ENCODE peak calls at places on chromosome 5, in six cellular contexts. T is IMR-90, F is mesenchymal stem cell, G is neuronal stem cell, H is H1, U is trophoblast cell. W is an unnamed sample.

GRCh38 chr5:141825836-141826560 is 52.2 kb downstream of the PCDH1 start:
- DNase-seq in T (no peak), F (no peak), G (no peak), H (no peak), U (peak), W (no peak)

GRCh38 chr5:131224387-131225191 is 39.3 kb upstream of the CDC42SE2 start:
- DNase-seq in T (no peak), F (no peak), G (no peak), H (no peak), U (peak), W (no peak)

GRCh38 chr5:79787448-79787847 is 97.8 kb downstream of the CMYA5 start:
- DNase-seq in T (no peak), F (no peak), G (no peak), H (no peak), U (no peak), W (no peak)

GRCh38 chr5:120463991-120464626 is at the start of gene PRR16:
- DNase-seq in T (peak), F (peak), G (peak), H (peak), U (peak), W (peak)

GRCh38 chr5:88394531-88395185 is 126.0 kb upstream of the TMEM161B start:
- DNase-seq in T (no peak), F (no peak), G (no peak), H (no peak), U (no peak), W (peak)

GRCh38 chr5:109411627-109412026 is 1.9 kb upstream of the PJA2 start:
- DNase-seq in T (peak), F (peak), G (no peak), H (no peak), U (peak), W (no peak)

GRCh38 chr5:117982691-117983090 is 1005.7 kb downstream of the DTWD2 start:
- DNase-seq in T (no peak), F (peak), G (no peak), H (no peak), U (no peak), W (peak)

GRCh38 chr5:176739461-176740051 is 70.8 kb upstream of the UNC5A start:
- DNase-seq in T (no peak), F (no peak), G (no peak), H (no peak), U (no peak), W (peak)

GRCh38 chr5:17316973-17317459 is 99.6 kb downstream of the BASP1 start:
- DNase-seq in T (peak), F (peak), G (no peak), H (no peak), U (peak), W (no peak)

GRCh38 chr5:150223474-150223873 is 33.6 kb downstream of the SLC6A7 start:
- DNase-seq in T (no peak), F (no peak), G (no peak), H (no peak), U (no peak), W (no peak)

GRCh38 chr5:102971693-102972293 is 148.1 kb downstream of the GIN1 start:
- DNase-seq in T (peak), F (peak), G (no peak), H (no peak), U (peak), W (peak)

GRCh38 chr5:147617191-147617606 is 107.3 kb upstream of the DPYSL3 start:
- DNase-seq in T (peak), F (peak), G (no peak), H (no peak), U (no peak), W (no peak)

GRCh38 chr5:95973793-95974325 is 12.2 kb upstream of the ELL2 start:
- DNase-seq in T (peak), F (peak), G (no peak), H (no peak), U (no peak), W (peak)

GRCh38 chr5:122350496-122350895 is 38.5 kb downstream of the SNCAIP start:
- DNase-seq in T (no peak), F (no peak), G (no peak), H (no peak), U (no peak), W (no peak)

GRCh38 chr5:150492621-150493020 is 15.3 kb upstream of the NDST1 start:
- DNase-seq in T (peak), F (peak), G (no peak), H (no peak), U (peak), W (no peak)

GRCh38 chr5:131589510-131590348 is 45.3 kb downstream of the RAPGEF6 start:
- DNase-seq in T (peak), F (peak), G (peak), H (no peak), U (peak), W (peak)

GRCh38 chr5:10133830-10134229 is 115.9 kb downstream of the ATPSCKMT start:
- DNase-seq in T (peak), F (peak), G (no peak), H (no peak), U (peak), W (peak)

GRCh38 chr5:68066277-68066955 is 149.1 kb upstream of the PIK3R1 start:
- DNase-seq in T (no peak), F (no peak), G (no peak), H (no peak), U (peak), W (no peak)

GRCh38 chr5:78819166-78819565 is 165.9 kb downstream of the ARSB start:
- DNase-seq in T (no peak), F (no peak), G (no peak), H (no peak), U (no peak), W (no peak)

GRCh38 chr5:53831496-53831895 is 271.1 kb downstream of the NDUFS4 start:
- DNase-seq in T (no peak), F (no peak), G (no peak), H (no peak), U (no peak), W (no peak)

GRCh38 chr5:14118551-14119320 is 24.4 kb upstream of the TRIO start:
- DNase-seq in T (no peak), F (no peak), G (peak), H (no peak), U (peak), W (peak)

GRCh38 chr5:53557386-53557785 is 3.1 kb upstream of the NDUFS4 start:
- DNase-seq in T (peak), F (peak), G (no peak), H (no peak), U (no peak), W (no peak)

GRCh38 chr5:10607023-10607665 is 43.3 kb downstream of the ANKRD33B start:
- DNase-seq in T (peak), F (peak), G (no peak), H (no peak), U (no peak), W (no peak)

GRCh38 chr5:115329475-115329874 is 33.0 kb upstream of the CCDC112 start:
- DNase-seq in T (no peak), F (no peak), G (no peak), H (peak), U (no peak), W (peak)

DNA sequence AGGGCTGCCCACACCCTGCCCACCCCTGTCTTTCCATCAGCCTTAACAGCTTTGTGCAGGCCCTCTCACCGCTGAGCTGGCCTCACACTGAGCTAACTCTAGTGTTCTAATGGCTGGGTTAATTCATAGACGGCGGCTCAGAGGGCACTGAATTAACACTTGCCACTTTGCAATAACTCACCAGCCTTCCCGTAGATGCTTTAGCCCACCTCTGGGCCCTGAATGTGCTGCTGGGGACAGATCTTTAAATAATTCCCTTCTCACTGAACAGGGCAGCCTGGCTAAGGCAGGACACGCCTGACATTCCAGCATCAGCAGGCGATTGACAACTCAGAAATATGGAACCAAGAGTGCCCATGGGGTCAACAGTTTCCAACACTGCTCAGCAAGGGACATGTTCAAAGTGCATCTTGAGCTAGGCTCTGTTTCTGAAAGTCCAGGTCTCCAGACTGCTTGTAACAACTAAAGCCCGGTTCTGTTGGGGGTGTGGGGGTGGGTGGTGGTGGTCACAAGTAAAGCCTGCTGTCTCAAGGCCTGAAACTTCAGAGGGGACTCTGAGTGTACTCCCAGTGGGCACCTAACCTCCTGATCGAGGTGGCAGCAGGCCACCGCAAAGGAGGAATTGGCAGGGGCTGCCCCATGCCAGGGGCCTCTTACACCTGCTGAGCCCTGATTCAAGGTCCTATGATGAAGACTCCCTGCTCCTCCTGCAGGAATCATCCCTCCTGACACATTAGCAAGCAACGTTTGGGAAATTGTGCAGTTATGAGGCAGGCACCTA is 248.3 kb downstream of the FSTL4 start:
- DNase-seq in T (no peak), F (no peak), G (no peak), H (no peak), U (no peak), W (no peak)
- H2AK5ac ChIP-seq in T (no peak), F (no peak), G (no peak), H (no peak), U (no peak), W (no peak)

GRCh38 chr5:100903036-100903887 is at the start of gene ST8SIA4:
- DNase-seq in T (peak), F (peak), G (peak), H (peak), U (peak), W (peak)

GRCh38 chr5:100901851-100902341 is 1.2 kb downstream of the ST8SIA4 start:
- DNase-seq in T (no peak), F (no peak), G (peak), H (no peak), U (peak), W (peak)

GRCh38 chr5:100902406-100903035 is 561 bp downstream of the ST8SIA4 start:
- DNase-seq in T (no peak), F (peak), G (peak), H (no peak), U (peak), W (peak)

GRCh38 chr5:100904259-100904822 is 1.3 kb upstream of the ST8SIA4 start:
- DNase-seq in T (no peak), F (no peak), G (no peak), H (no peak), U (peak), W (peak)

GRCh38 chr5:100905259-100905914 is 2.3 kb upstream of the ST8SIA4 start:
- DNase-seq in T (no peak), F (no peak), G (no peak), H (no peak), U (no peak), W (no peak)
- H3K4me3 ChIP-seq in T (no peak), F (no peak), G (peak), H (no peak), U (no peak), W (no peak)

GRCh38 chr5:91380491-91381133 is 2.5 kb downstream of the ARRDC3 start:
- DNase-seq in T (peak), F (peak), G (peak), H (peak), U (peak), W (peak)
- H2AK5ac ChIP-seq in T (peak), F (peak), G (no peak), H (peak), U (peak), W (no peak)

GRCh38 chr5:128081111-128081865 is 2.3 kb upstream of the SLC12A2 start:
- DNase-seq in T (no peak), F (no peak), G (no peak), H (no peak), U (peak), W (no peak)
- H3K4me3 ChIP-seq in T (peak), F (peak), G (no peak), H (no peak), U (no peak), W (no peak)

GRCh38 chr5:112485802-112486427 is 66.8 kb upstream of the EPB41L4A start:
- DNase-seq in T (no peak), F (peak), G (no peak), H (no peak), U (no peak), W (no peak)
- H2AK5ac ChIP-seq in T (no peak), F (no peak), G (no peak), H (no peak), U (no peak), W (no peak)

GRCh38 chr5:113325054-113325453 is 109.7 kb downstream of the TSSK1B start:
- DNase-seq in T (peak), F (no peak), G (no peak), H (no peak), U (peak), W (no peak)

GRCh38 chr5:113320160-113320816 is 114.5 kb downstream of the TSSK1B start:
- DNase-seq in T (no peak), F (no peak), G (no peak), H (no peak), U (no peak), W (no peak)

GRCh38 chr5:113321266-113321665 is 113.5 kb downstream of the TSSK1B start:
- DNase-seq in T (no peak), F (no peak), G (no peak), H (no peak), U (no peak), W (peak)

GRCh38 chr5:113319256-113320053 is 115.3 kb downstream of the TSSK1B start:
- DNase-seq in T (no peak), F (no peak), G (no peak), H (no peak), U (no peak), W (no peak)
- H3K4me3 ChIP-seq in T (no peak), F (no peak), G (no peak), H (no peak), U (no peak), W (no peak)

DNA sequence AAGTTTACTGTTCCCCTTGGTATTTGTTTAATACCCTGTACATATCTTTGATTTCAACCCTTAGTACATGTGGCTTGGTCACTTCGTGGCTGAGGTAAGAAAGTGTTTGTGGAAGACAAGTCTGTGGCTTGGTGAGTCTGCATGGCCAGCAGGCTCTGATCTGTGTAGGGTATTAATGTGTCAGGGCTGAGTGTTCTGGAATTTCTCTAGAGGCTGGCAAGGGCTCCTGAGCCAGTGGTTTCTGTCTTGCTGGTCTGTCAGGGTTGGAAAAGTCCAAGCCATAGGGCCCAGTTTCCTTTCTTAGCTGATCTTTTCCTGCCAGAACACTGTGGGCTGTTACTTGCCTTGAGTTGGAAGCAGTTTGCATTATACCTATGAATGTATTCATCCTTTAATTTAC is 48.0 kb upstream of the FBXL7 start:
- DNase-seq in T (no peak), F (no peak), G (no peak), H (no peak), U (no peak), W (no peak)
- H2AK5ac ChIP-seq in T (no peak), F (no peak), G (no peak), H (no peak), U (no peak), W (no peak)

GRCh38 chr5:107303581-107303980 is 367.2 kb downstream of the EFNA5 start:
- DNase-seq in T (no peak), F (no peak), G (no peak), H (no peak), U (no peak), W (no peak)
- H3K4me3 ChIP-seq in T (no peak), F (no peak), G (no peak), H (no peak), U (no peak), W (no peak)

GRCh38 chr5:55113327-55113726 is 10.9 kb downstream of the GZMA start:
- DNase-seq in T (no peak), F (no peak), G (no peak), H (no peak), U (no peak), W (no peak)
- H2AK5ac ChIP-seq in T (no peak), F (no peak), G (no peak), H (no peak), U (no peak), W (no peak)

W was measured in mesendoderm.